ENCODE peak calls at places on chromosome 12, in eight cellular contexts. V is ecto neural progenitor cell; P is psoas muscle; H is neuronal stem cell; K is stimulated activated CD4-positive, alpha-beta T cell treated with anti-CD3 and anti-CD28 coated beads, Interleukin-2, amount 100 ng/mL, for 48 hours; U is EH; W is stomach; J is BJ. G is an unnamed sample.

GRCh38 chr12:54018608-54018984 is 9.6 kb upstream of the HOXC6 start:
- DNase-seq in V (no peak), P (peak), H (no peak), K (no peak), U (no peak), W (no peak), J (no peak), G (no peak)

GRCh38 chr12:101743724-101744472 is 4.6 kb upstream of the SYCP3 start:
- DNase-seq in V (no peak), P (no peak), H (no peak), K (no peak), U (no peak), W (no peak), J (no peak), G (no peak)

GRCh38 chr12:23655112-23655511 is 294.4 kb downstream of the SOX5 start:
- DNase-seq in V (no peak), P (no peak), H (no peak), K (no peak), U (no peak), W (no peak), J (no peak), G (no peak)

GRCh38 chr12:19657401-19657800 is 218.1 kb downstream of the AEBP2 start:
- DNase-seq in V (no peak), P (no peak), H (no peak), K (no peak), U (peak), W (no peak), J (no peak), G (no peak)

GRCh38 chr12:80268924-80269749 is 169.8 kb downstream of the OTOGL start:
- DNase-seq in V (no peak), P (no peak), H (no peak), K (no peak), U (peak), W (no peak), J (peak), G (no peak)

GRCh38 chr12:50665170-50665569 is 98.7 kb upstream of the ATF1 start:
- DNase-seq in V (no peak), P (no peak), H (no peak), K (no peak), U (peak), W (no peak), J (no peak), G (no peak)

GRCh38 chr12:508795-509194 is 49.1 kb downstream of the B4GALNT3 start:
- DNase-seq in V (no peak), P (no peak), H (no peak), K (no peak), U (no peak), W (peak), J (no peak), G (no peak)

GRCh38 chr12:90510948-90511347 is 444.0 kb downstream of the CCER1 start:
- DNase-seq in V (no peak), P (no peak), H (no peak), K (no peak), U (peak), W (no peak), J (no peak), G (no peak)

GRCh38 chr12:109296431-109296830 is 12.7 kb downstream of the FOXN4 start:
- DNase-seq in V (no peak), P (no peak), H (no peak), K (no peak), U (no peak), W (no peak), J (no peak), G (peak)

GRCh38 chr12:22792198-22792597 is 167.2 kb downstream of the ETNK1 start:
- DNase-seq in V (no peak), P (no peak), H (no peak), K (no peak), U (no peak), W (no peak), J (no peak), G (no peak)

GRCh38 chr12:125114365-125115141 is 49.3 kb downstream of the AACS start:
- DNase-seq in V (no peak), P (no peak), H (no peak), K (no peak), U (no peak), W (no peak), J (no peak), G (no peak)

GRCh38 chr12:57887631-57888406 is 41.3 kb upstream of the CTDSP2 start:
- DNase-seq in V (no peak), P (no peak), H (no peak), K (no peak), U (peak), W (peak), J (no peak), G (no peak)

GRCh38 chr12:104687823-104688573 is 231.2 kb downstream of the CHST11 start:
- DNase-seq in V (no peak), P (no peak), H (no peak), K (no peak), U (no peak), W (no peak), J (no peak), G (no peak)

GRCh38 chr12:1812650-1813302 is 7.6 kb upstream of the LRTM2 start:
- DNase-seq in V (no peak), P (peak), H (no peak), K (no peak), U (peak), W (peak), J (no peak), G (no peak)

GRCh38 chr12:93908846-93909592 is 231.8 kb downstream of the CRADD start:
- DNase-seq in V (no peak), P (no peak), H (no peak), K (no peak), U (peak), W (no peak), J (no peak), G (no peak)

GRCh38 chr12:87687362-87687761 is 341.8 kb downstream of the C12orf50 start:
- DNase-seq in V (no peak), P (no peak), H (no peak), K (no peak), U (no peak), W (no peak), J (peak), G (no peak)

GRCh38 chr12:11949738-11950403 is 120.9 kb upstream of the BCL2L14 start:
- DNase-seq in V (no peak), P (peak), H (no peak), K (no peak), U (no peak), W (peak), J (no peak), G (no peak)

GRCh38 chr12:54217774-54218221 is 29.0 kb upstream of the SMUG1 start:
- DNase-seq in V (peak), P (no peak), H (no peak), K (no peak), U (no peak), W (peak), J (no peak), G (no peak)

GRCh38 chr12:59708484-59708883 is 112.7 kb downstream of the SLC16A7 start:
- DNase-seq in V (no peak), P (no peak), H (peak), K (no peak), U (peak), W (no peak), J (no peak), G (no peak)

GRCh38 chr12:99287136-99287535 is 360.4 kb upstream of the GARIN6 start:
- DNase-seq in V (no peak), P (no peak), H (no peak), K (no peak), U (no peak), W (no peak), J (no peak), G (no peak)

GRCh38 chr12:108040968-108041367 is 88.1 kb upstream of the WSCD2 start:
- DNase-seq in V (no peak), P (no peak), H (no peak), K (no peak), U (no peak), W (no peak), J (no peak), G (no peak)

GRCh38 chr12:101670007-101670671 is 27.3 kb upstream of the CHPT1 start:
- DNase-seq in V (peak), P (no peak), H (peak), K (no peak), U (peak), W (no peak), J (no peak), G (no peak)

GRCh38 chr12:23929906-23930305 is 19.6 kb downstream of the SOX5 start:
- DNase-seq in V (no peak), P (no peak), H (no peak), K (no peak), U (no peak), W (no peak), J (no peak), G (no peak)

GRCh38 chr12:111099186-111099585 is 178.8 kb upstream of the MYL2 start:
- DNase-seq in V (no peak), P (no peak), H (no peak), K (no peak), U (no peak), W (no peak), J (no peak), G (no peak)

GRCh38 chr12:21939435-21939834 is 1.8 kb downstream of the ABCC9 start:
- DNase-seq in V (no peak), P (no peak), H (no peak), K (no peak), U (no peak), W (no peak), J (no peak), G (no peak)

GRCh38 chr12:71704920-71705319 is 19.0 kb downstream of the TMEM19 start:
- DNase-seq in V (no peak), P (no peak), H (no peak), K (no peak), U (no peak), W (no peak), J (no peak), G (no peak)

GRCh38 chr12:26001530-26001929 is 43.0 kb downstream of the RASSF8 start:
- DNase-seq in V (no peak), P (no peak), H (no peak), K (no peak), U (no peak), W (no peak), J (no peak), G (no peak)

GRCh38 chr12:115444336-115444735 is 760.4 kb upstream of the TBX3 start:
- DNase-seq in V (no peak), P (no peak), H (no peak), K (no peak), U (peak), W (no peak), J (no peak), G (no peak)

GRCh38 chr12:129887047-129887568 is 16.7 kb downstream of the TMEM132D start:
- DNase-seq in V (no peak), P (no peak), H (no peak), K (no peak), U (no peak), W (no peak), J (no peak), G (no peak)

GRCh38 chr12:45708901-45709300 is 20.6 kb upstream of the ARID2 start:
- DNase-seq in V (no peak), P (no peak), H (no peak), K (no peak), U (no peak), W (no peak), J (no peak), G (no peak)

GRCh38 chr12:18139989-18140596 is 50.1 kb upstream of the RERGL start:
- DNase-seq in V (no peak), P (no peak), H (peak), K (no peak), U (peak), W (no peak), J (no peak), G (no peak)

GRCh38 chr12:106461730-106462129 is 104.2 kb downstream of the POLR3B start:
- DNase-seq in V (no peak), P (no peak), H (no peak), K (no peak), U (no peak), W (no peak), J (no peak), G (no peak)

GRCh38 chr12:74602881-74603523 is 65.4 kb downstream of the ATXN7L3B start:
- DNase-seq in V (no peak), P (no peak), H (no peak), K (no peak), U (no peak), W (no peak), J (no peak), G (no peak)

GRCh38 chr12:65540140-65540539 is 261.7 kb downstream of the MSRB3 start:
- DNase-seq in V (no peak), P (no peak), H (no peak), K (no peak), U (no peak), W (no peak), J (no peak), G (no peak)

GRCh38 chr12:3003593-3003992 is 44.4 kb downstream of the TEAD4 start:
- DNase-seq in V (no peak), P (peak), H (no peak), K (no peak), U (no peak), W (no peak), J (no peak), G (no peak)

GRCh38 chr12:64193045-64193444 is 29.1 kb downstream of the KICS2 start:
- DNase-seq in V (no peak), P (no peak), H (no peak), K (no peak), U (no peak), W (no peak), J (no peak), G (no peak)

GRCh38 chr12:51199546-51199945 is 18.3 kb downstream of the POU6F1 start:
- DNase-seq in V (no peak), P (no peak), H (no peak), K (no peak), U (no peak), W (no peak), J (no peak), G (no peak)

G was measured in sigmoid colon.